ENCODE peak calls at places on chromosome 9, in seven cellular contexts. One of them, this sample, is unnamed.

GRCh38 chr9:97388721-97389238 is 23.1 kb upstream of the TDRD7 start:
- DNase-seq in PC-9: peak; percentile 47
- DNase-seq in endodermal cell: no peak
- DNase-seq in lower leg skin: no peak
- DNase-seq in cardiac muscle cell: no peak
- DNase-seq in body of pancreas: no peak
- DNase-seq in choroid plexus epithelial cell: no peak
- DNase-seq in this sample: no peak

GRCh38 chr9:14508884-14509283 is 184.3 kb downstream of the ZDHHC21 start:
- DNase-seq in PC-9: no peak
- DNase-seq in endodermal cell: no peak
- DNase-seq in lower leg skin: no peak
- DNase-seq in cardiac muscle cell: no peak
- DNase-seq in body of pancreas: no peak
- DNase-seq in choroid plexus epithelial cell: no peak
- DNase-seq in this sample: no peak

GRCh38 chr9:109923371-109923770 is 143.4 kb downstream of the PALM2AKAP2 start:
- DNase-seq in PC-9: no peak
- DNase-seq in endodermal cell: no peak
- DNase-seq in lower leg skin: no peak
- DNase-seq in cardiac muscle cell: peak; percentile 24
- DNase-seq in body of pancreas: no peak
- DNase-seq in choroid plexus epithelial cell: no peak
- DNase-seq in this sample: no peak

GRCh38 chr9:78133751-78134150 is 102.1 kb upstream of the CEP78 start:
- DNase-seq in PC-9: no peak
- DNase-seq in endodermal cell: no peak
- DNase-seq in lower leg skin: no peak
- DNase-seq in cardiac muscle cell: no peak
- DNase-seq in body of pancreas: no peak
- DNase-seq in choroid plexus epithelial cell: no peak
- DNase-seq in this sample: no peak

GRCh38 chr9:114696814-114697544 is 15.0 kb upstream of the TEX48 start:
- DNase-seq in PC-9: no peak
- DNase-seq in endodermal cell: peak; percentile 12
- DNase-seq in lower leg skin: no peak
- DNase-seq in cardiac muscle cell: no peak
- DNase-seq in body of pancreas: no peak
- DNase-seq in choroid plexus epithelial cell: peak; percentile 34
- DNase-seq in this sample: peak; percentile 53

GRCh38 chr9:99366601-99367000 is 144.5 kb downstream of the SEC61B start:
- DNase-seq in PC-9: no peak
- DNase-seq in endodermal cell: no peak
- DNase-seq in lower leg skin: no peak
- DNase-seq in cardiac muscle cell: no peak
- DNase-seq in body of pancreas: no peak
- DNase-seq in choroid plexus epithelial cell: no peak
- DNase-seq in this sample: no peak

GRCh38 chr9:82581516-82581915 is 481.4 kb downstream of the RASEF start:
- DNase-seq in PC-9: no peak
- DNase-seq in endodermal cell: no peak
- DNase-seq in lower leg skin: no peak
- DNase-seq in cardiac muscle cell: no peak
- DNase-seq in body of pancreas: no peak
- DNase-seq in choroid plexus epithelial cell: no peak
- DNase-seq in this sample: no peak

GRCh38 chr9:93978498-93978897 is 23.3 kb upstream of the BARX1 start:
- DNase-seq in PC-9: no peak
- DNase-seq in endodermal cell: no peak
- DNase-seq in lower leg skin: no peak
- DNase-seq in cardiac muscle cell: no peak
- DNase-seq in body of pancreas: no peak
- DNase-seq in choroid plexus epithelial cell: no peak
- DNase-seq in this sample: no peak

GRCh38 chr9:27638716-27639115 is 65.4 kb upstream of the C9orf72 start:
- DNase-seq in PC-9: no peak
- DNase-seq in endodermal cell: no peak
- DNase-seq in lower leg skin: no peak
- DNase-seq in cardiac muscle cell: peak; percentile 66
- DNase-seq in body of pancreas: no peak
- DNase-seq in choroid plexus epithelial cell: peak; percentile 9
- DNase-seq in this sample: no peak

GRCh38 chr9:135165756-135166519 is 78.5 kb downstream of the OLFM1 start:
- DNase-seq in PC-9: no peak
- DNase-seq in endodermal cell: no peak
- DNase-seq in lower leg skin: no peak
- DNase-seq in cardiac muscle cell: no peak
- DNase-seq in body of pancreas: no peak
- DNase-seq in choroid plexus epithelial cell: no peak
- DNase-seq in this sample: no peak

GRCh38 chr9:73178044-73178443 is 26.4 kb downstream of the ANXA1 start:
- DNase-seq in PC-9: no peak
- DNase-seq in endodermal cell: no peak
- DNase-seq in lower leg skin: no peak
- DNase-seq in cardiac muscle cell: no peak
- DNase-seq in body of pancreas: no peak
- DNase-seq in choroid plexus epithelial cell: no peak
- DNase-seq in this sample: no peak

GRCh38 chr9:93509084-93509483 is 55.7 kb upstream of the FAM120AOS start:
- DNase-seq in PC-9: no peak
- DNase-seq in endodermal cell: no peak
- DNase-seq in lower leg skin: no peak
- DNase-seq in cardiac muscle cell: no peak
- DNase-seq in body of pancreas: no peak
- DNase-seq in choroid plexus epithelial cell: no peak
- DNase-seq in this sample: no peak

GRCh38 chr9:134558124-134558805 is 83.3 kb upstream of the COL5A1 start:
- DNase-seq in PC-9: no peak
- DNase-seq in endodermal cell: peak; percentile 15
- DNase-seq in lower leg skin: no peak
- DNase-seq in cardiac muscle cell: no peak
- DNase-seq in body of pancreas: no peak
- DNase-seq in choroid plexus epithelial cell: no peak
- DNase-seq in this sample: no peak

GRCh38 chr9:93319992-93320490 is 131.4 kb upstream of the FAM120A start:
- DNase-seq in PC-9: no peak
- DNase-seq in endodermal cell: no peak
- DNase-seq in lower leg skin: no peak
- DNase-seq in cardiac muscle cell: no peak
- DNase-seq in body of pancreas: no peak
- DNase-seq in choroid plexus epithelial cell: no peak
- DNase-seq in this sample: no peak

GRCh38 chr9:92774274-92774673 is 9.6 kb upstream of the BICD2 start:
- DNase-seq in PC-9: peak; percentile 78
- DNase-seq in endodermal cell: no peak
- DNase-seq in lower leg skin: no peak
- DNase-seq in cardiac muscle cell: peak; percentile 81
- DNase-seq in body of pancreas: no peak
- DNase-seq in choroid plexus epithelial cell: peak; percentile 91
- DNase-seq in this sample: peak; percentile 95

GRCh38 chr9:87122947-87123685 is 175.8 kb upstream of the GAS1 start:
- DNase-seq in PC-9: no peak
- DNase-seq in endodermal cell: no peak
- DNase-seq in lower leg skin: peak; percentile 28
- DNase-seq in cardiac muscle cell: peak; percentile 88
- DNase-seq in body of pancreas: no peak
- DNase-seq in choroid plexus epithelial cell: peak; percentile 94
- DNase-seq in this sample: peak; percentile 95

GRCh38 chr9:134722120-134722701 is 80.6 kb downstream of the COL5A1 start:
- DNase-seq in PC-9: no peak
- DNase-seq in endodermal cell: no peak
- DNase-seq in lower leg skin: no peak
- DNase-seq in cardiac muscle cell: no peak
- DNase-seq in body of pancreas: no peak
- DNase-seq in choroid plexus epithelial cell: no peak
- DNase-seq in this sample: no peak

GRCh38 chr9:90801507-90802289 is at the start of gene SYK:
- DNase-seq in PC-9: peak; percentile 62
- DNase-seq in endodermal cell: peak; percentile 84
- DNase-seq in lower leg skin: no peak
- DNase-seq in cardiac muscle cell: no peak
- DNase-seq in body of pancreas: peak; percentile 81
- DNase-seq in choroid plexus epithelial cell: no peak
- DNase-seq in this sample: no peak

GRCh38 chr9:102360846-102361245 is 622.4 kb upstream of the GRIN3A start:
- DNase-seq in PC-9: no peak
- DNase-seq in endodermal cell: no peak
- DNase-seq in lower leg skin: no peak
- DNase-seq in cardiac muscle cell: no peak
- DNase-seq in body of pancreas: no peak
- DNase-seq in choroid plexus epithelial cell: no peak
- DNase-seq in this sample: no peak

GRCh38 chr9:129716091-129716490 is 36.8 kb downstream of the PTGES start:
- DNase-seq in PC-9: no peak
- DNase-seq in endodermal cell: no peak
- DNase-seq in lower leg skin: no peak
- DNase-seq in cardiac muscle cell: no peak
- DNase-seq in body of pancreas: no peak
- DNase-seq in choroid plexus epithelial cell: peak; percentile 40
- DNase-seq in this sample: no peak

GRCh38 chr9:109401169-109401989 is 80.5 kb upstream of the EPB41L4B start:
- DNase-seq in PC-9: peak; percentile 55
- DNase-seq in endodermal cell: peak; percentile 94
- DNase-seq in lower leg skin: peak; percentile 23
- DNase-seq in cardiac muscle cell: peak; percentile 70
- DNase-seq in body of pancreas: peak; percentile 79
- DNase-seq in choroid plexus epithelial cell: peak; percentile 77
- DNase-seq in this sample: peak; percentile 45

GRCh38 chr9:976805-977360 is 428 bp downstream of the DMRT3 start:
- DNase-seq in PC-9: no peak
- DNase-seq in endodermal cell: peak; percentile 83
- DNase-seq in lower leg skin: no peak
- DNase-seq in cardiac muscle cell: no peak
- DNase-seq in body of pancreas: peak; percentile 21
- DNase-seq in choroid plexus epithelial cell: no peak
- DNase-seq in this sample: no peak

GRCh38 chr9:110919609-110920008 is 118.7 kb downstream of the LPAR1 start:
- DNase-seq in PC-9: peak; percentile 77
- DNase-seq in endodermal cell: no peak
- DNase-seq in lower leg skin: peak; percentile 51
- DNase-seq in cardiac muscle cell: peak; percentile 84
- DNase-seq in body of pancreas: no peak
- DNase-seq in choroid plexus epithelial cell: peak; percentile 65
- DNase-seq in this sample: peak; percentile 99

GRCh38 chr9:91824591-91825339 is 125.3 kb downstream of the ROR2 start:
- DNase-seq in PC-9: no peak
- DNase-seq in endodermal cell: no peak
- DNase-seq in lower leg skin: peak; percentile 80
- DNase-seq in cardiac muscle cell: peak; percentile 80
- DNase-seq in body of pancreas: peak; percentile 15
- DNase-seq in choroid plexus epithelial cell: no peak
- DNase-seq in this sample: peak; percentile 89

GRCh38 chr9:121718063-121718462 is 66.6 kb downstream of the DAB2IP start:
- DNase-seq in PC-9: no peak
- DNase-seq in endodermal cell: peak; percentile 61
- DNase-seq in lower leg skin: no peak
- DNase-seq in cardiac muscle cell: peak; percentile 44
- DNase-seq in body of pancreas: peak; percentile 32
- DNase-seq in choroid plexus epithelial cell: no peak
- DNase-seq in this sample: peak; percentile 54

GRCh38 chr9:86902606-86903460 is 44.5 kb downstream of the GAS1 start:
- DNase-seq in PC-9: no peak
- DNase-seq in endodermal cell: peak; percentile 80
- DNase-seq in lower leg skin: no peak
- DNase-seq in cardiac muscle cell: peak; percentile 39
- DNase-seq in body of pancreas: no peak
- DNase-seq in choroid plexus epithelial cell: no peak
- DNase-seq in this sample: no peak

GRCh38 chr9:128201441-128202369 is 1.5 kb upstream of the DNM1 start:
- DNase-seq in PC-9: no peak
- DNase-seq in endodermal cell: no peak
- DNase-seq in lower leg skin: no peak
- DNase-seq in cardiac muscle cell: no peak
- DNase-seq in body of pancreas: no peak
- DNase-seq in choroid plexus epithelial cell: peak; percentile 73
- DNase-seq in this sample: peak; percentile 77
- TF ChIP-seq CTCF in PC-9: no peak
- TF ChIP-seq CTCF in endodermal cell: no peak
- TF ChIP-seq CTCF in lower leg skin: no peak
- TF ChIP-seq CTCF in cardiac muscle cell: no peak
- TF ChIP-seq CTCF in body of pancreas: no peak
- TF ChIP-seq CTCF in choroid plexus epithelial cell: no peak
- TF ChIP-seq CTCF in this sample: no peak

GRCh38 chr9:133162802-133163558 is 734 bp downstream of the GBGT1 start:
- DNase-seq in PC-9: no peak
- DNase-seq in endodermal cell: peak; percentile 70
- DNase-seq in lower leg skin: peak; percentile 14
- DNase-seq in cardiac muscle cell: no peak
- DNase-seq in body of pancreas: no peak
- DNase-seq in choroid plexus epithelial cell: no peak
- DNase-seq in this sample: no peak
- H3K4me3 ChIP-seq in PC-9: no peak overlapping the region
- H3K4me3 ChIP-seq in endodermal cell: peak overlapping the region; percentile 76
- H3K4me3 ChIP-seq in lower leg skin: peak overlapping the region; percentile 55
- H3K4me3 ChIP-seq in cardiac muscle cell: peak overlapping the region; percentile 35
- H3K4me3 ChIP-seq in body of pancreas: peak overlapping the region; percentile 51
- H3K4me3 ChIP-seq in choroid plexus epithelial cell: peak overlapping the region; percentile 67
- H3K4me3 ChIP-seq in this sample: peak overlapping the region; percentile 47

GRCh38 chr9:133463864-133464615 is 4.3 kb downstream of the CACFD1 start:
- DNase-seq in PC-9: no peak
- DNase-seq in endodermal cell: no peak
- DNase-seq in lower leg skin: no peak
- DNase-seq in cardiac muscle cell: peak; percentile 46
- DNase-seq in body of pancreas: no peak
- DNase-seq in choroid plexus epithelial cell: no peak
- DNase-seq in this sample: no peak

GRCh38 chr9:133460405-133461175 is 812 bp downstream of the CACFD1 start:
- DNase-seq in PC-9: peak; percentile 80
- DNase-seq in endodermal cell: peak; percentile 88
- DNase-seq in lower leg skin: peak; percentile 40
- DNase-seq in cardiac muscle cell: peak; percentile 43
- DNase-seq in body of pancreas: peak; percentile 89
- DNase-seq in choroid plexus epithelial cell: peak; percentile 15
- DNase-seq in this sample: no peak

GRCh38 chr9:133461975-133462374 is 2.2 kb downstream of the CACFD1 start:
- DNase-seq in PC-9: peak; percentile 35
- DNase-seq in endodermal cell: no peak
- DNase-seq in lower leg skin: no peak
- DNase-seq in cardiac muscle cell: no peak
- DNase-seq in body of pancreas: peak; percentile 38
- DNase-seq in choroid plexus epithelial cell: no peak
- DNase-seq in this sample: no peak

GRCh38 chr9:133464638-133465037 is 4.9 kb downstream of the CACFD1 start:
- DNase-seq in PC-9: no peak
- DNase-seq in endodermal cell: no peak
- DNase-seq in lower leg skin: no peak
- DNase-seq in cardiac muscle cell: no peak
- DNase-seq in body of pancreas: no peak
- DNase-seq in choroid plexus epithelial cell: no peak
- DNase-seq in this sample: no peak

GRCh38 chr9:133463234-133463863 is 3.6 kb downstream of the CACFD1 start:
- DNase-seq in PC-9: no peak
- DNase-seq in endodermal cell: peak; percentile 85
- DNase-seq in lower leg skin: no peak
- DNase-seq in cardiac muscle cell: no peak
- DNase-seq in body of pancreas: no peak
- DNase-seq in choroid plexus epithelial cell: no peak
- DNase-seq in this sample: no peak
- TF ChIP-seq CTCF in PC-9: no peak
- TF ChIP-seq CTCF in endodermal cell: peak; percentile 73
- TF ChIP-seq CTCF in lower leg skin: no peak
- TF ChIP-seq CTCF in cardiac muscle cell: no peak
- TF ChIP-seq CTCF in body of pancreas: peak; percentile 25
- TF ChIP-seq CTCF in choroid plexus epithelial cell: peak; percentile 1
- TF ChIP-seq CTCF in this sample: no peak

GRCh38 chr9:74872619-74873233 is 15.0 kb downstream of the TRPM6 start:
- DNase-seq in PC-9: no peak
- DNase-seq in endodermal cell: no peak
- DNase-seq in lower leg skin: no peak
- DNase-seq in cardiac muscle cell: no peak
- DNase-seq in body of pancreas: no peak
- DNase-seq in choroid plexus epithelial cell: no peak
- DNase-seq in this sample: no peak
- H3K4me3 ChIP-seq in PC-9: no peak overlapping the region
- H3K4me3 ChIP-seq in endodermal cell: no peak overlapping the region
- H3K4me3 ChIP-seq in lower leg skin: no peak overlapping the region
- H3K4me3 ChIP-seq in cardiac muscle cell: no peak overlapping the region
- H3K4me3 ChIP-seq in body of pancreas: no peak overlapping the region
- H3K4me3 ChIP-seq in choroid plexus epithelial cell: no peak overlapping the region
- H3K4me3 ChIP-seq in this sample: no peak overlapping the region